ENCODE peak calls at places on chromosomes 16 and 17, in four cellular contexts. C is KBM-7, M is cardiac fibroblast, S is NCI-H1436. Q is an unnamed sample.

GRCh38 chr17:38825762-38826247 is 684 bp upstream of the CWC25 start:
- DNase-seq in S (no peak), C (no peak), M (no peak), Q (no peak)

GRCh38 chr17:56834380-56835258 is 668 bp downstream of the DGKE start:
- DNase-seq in C (peak; percentile 69), S (peak; percentile 58), M (peak; percentile 22), Q (no peak)

GRCh38 chr16:4682616-4683254 is 10.6 kb upstream of the NUDT16L1 start:
- DNase-seq in M (no peak), C (peak; percentile 72), S (no peak), Q (no peak)

GRCh38 chr17:2247005-2247404 is 56.6 kb downstream of the SMG6 start:
- DNase-seq in S (no peak), C (no peak), M (no peak), Q (no peak)

GRCh38 chr17:8871081-8871581 is 3.7 kb upstream of the PIK3R6 start:
- DNase-seq in M (no peak), S (no peak), C (no peak), Q (no peak)

GRCh38 chr16:23874613-23875294 is 39.0 kb downstream of the PRKCB start:
- DNase-seq in M (no peak), S (no peak), C (no peak), Q (no peak)

GRCh38 chr17:67487506-67487905 is 110.4 kb downstream of the PITPNC1 start:
- DNase-seq in S (no peak), M (peak; percentile 29), C (no peak), Q (no peak)

GRCh38 chr16:86065711-86066110 is 166.7 kb downstream of the IRF8 start:
- DNase-seq in C (no peak), M (no peak), S (no peak), Q (no peak)

GRCh38 chr16:64152010-64152767 is 969.7 kb downstream of the CDH11 start:
- DNase-seq in S (no peak), C (no peak), M (no peak), Q (peak; percentile 40)

GRCh38 chr17:19771971-19772630 is 24.0 kb upstream of the ALDH3A1 start:
- DNase-seq in C (no peak), S (no peak), M (no peak), Q (no peak)

GRCh38 chr16:21701271-21701670 is 37.5 kb downstream of the OTOA start:
- DNase-seq in M (no peak), C (no peak), S (no peak), Q (no peak)

GRCh38 chr16:48903054-48903453 is 293.1 kb upstream of the N4BP1 start:
- DNase-seq in S (peak; percentile 22), M (no peak), C (no peak), Q (no peak)

GRCh38 chr17:2853722-2854580 is 57.7 kb downstream of the RAP1GAP2 start:
- DNase-seq in M (no peak), S (peak; percentile 23), C (no peak), Q (no peak)

GRCh38 chr17:68903294-68903693 is 51.9 kb downstream of the ABCA8 start:
- DNase-seq in S (no peak), M (no peak), C (no peak), Q (no peak)

GRCh38 chr16:75801307-75801706 is 75.0 kb upstream of the CPHXL start:
- DNase-seq in S (no peak), C (peak; percentile 7), M (no peak), Q (peak; percentile 23)

GRCh38 chr16:11618107-11618717 is 31.5 kb upstream of the LITAF start:
- DNase-seq in S (no peak), M (no peak), C (no peak), Q (no peak)

GRCh38 chr17:45092932-45093430 is 31.9 kb downstream of the NMT1 start:
- DNase-seq in M (peak; percentile 98), C (no peak), S (no peak), Q (no peak)

GRCh38 chr16:68091604-68092261 is 6.6 kb downstream of the NFATC3 start:
- DNase-seq in M (peak; percentile 67), S (peak; percentile 28), C (peak; percentile 72), Q (no peak)

GRCh38 chr17:40319651-40320550 is 10.9 kb downstream of the RARA start:
- DNase-seq in S (no peak), C (no peak), M (no peak), Q (no peak)

GRCh38 chr17:77354420-77354720 is 213.6 kb downstream of the SEC14L1 start:
- DNase-seq in S (no peak), M (no peak), C (no peak), Q (no peak)

GRCh38 chr17:27520571-27521185 is 64.4 kb downstream of the KSR1 start:
- DNase-seq in S (no peak), M (no peak), C (no peak), Q (no peak)

GRCh38 chr16:81585785-81586184 is 141.2 kb downstream of the CMIP start:
- DNase-seq in C (peak; percentile 26), M (no peak), S (no peak), Q (no peak)

GRCh38 chr16:75836377-75837010 is 110.2 kb upstream of the CPHXL start:
- DNase-seq in S (no peak), C (no peak), M (no peak), Q (no peak)

GRCh38 chr17:3972281-3972731 is 8.1 kb upstream of the ATP2A3 start:
- DNase-seq in M (no peak), S (no peak), C (peak; percentile 49), Q (no peak)

GRCh38 chr17:57603978-57604377 is 141.1 kb downstream of the CCDC182 start:
- DNase-seq in M (no peak), S (peak; percentile 55), C (peak; percentile 78), Q (no peak)

GRCh38 chr17:19384723-19385391 is 2.1 kb downstream of the MFAP4 start:
- DNase-seq in M (peak; percentile 98), C (peak; percentile 55), S (peak; percentile 29), Q (peak; percentile 97)

GRCh38 chr17:76872221-76872873 is 4.1 kb downstream of the MGAT5B start:
- DNase-seq in M (peak; percentile 86), S (no peak), C (no peak), Q (no peak)

GRCh38 chr17:16419929-16420271 is 4.5 kb downstream of the TRPV2 start:
- DNase-seq in C (no peak), S (no peak), M (peak; percentile 55), Q (no peak)

GRCh38 chr16:50539053-50539615 is 9.1 kb upstream of the NKD1 start:
- DNase-seq in C (no peak), S (no peak), M (no peak), Q (no peak)

Q was measured in NCI-H1694.